ENCODE peak calls at places on chromosomes 16 and 17, in four cellular contexts. M, X, Q and B are unnamed samples.

GRCh38 chr17:39752241-39752831 is 14.6 kb downstream of the GRB7 start:
- DNase-seq in M (no peak), X (no peak), Q (no peak), B (no peak)

GRCh38 chr17:77959926-77960521 is 1.5 kb downstream of the TNRC6C start:
- DNase-seq in M (no peak), X (no peak), Q (no peak), B (no peak)

GRCh38 chr17:9116311-9116820 is 95.1 kb downstream of the NTN1 start:
- DNase-seq in M (no peak), X (no peak), Q (no peak), B (no peak)

GRCh38 chr16:84482001-84482891 is 22.2 kb downstream of the MEAK7 start:
- DNase-seq in M (no peak), X (no peak), Q (no peak), B (peak; percentile 67)

GRCh38 chr17:57938061-57938502 is 17.1 kb downstream of the CUEDC1 start:
- DNase-seq in M (no peak), X (no peak), Q (no peak), B (no peak)

GRCh38 chr17:83083368-83084201 is 4.2 kb downstream of the METRNL start:
- DNase-seq in M (no peak), X (no peak), Q (no peak), B (no peak)

GRCh38 chr17:39739885-39740356 is 2.2 kb downstream of the GRB7 start:
- DNase-seq in M (no peak), X (no peak), Q (no peak), B (no peak)

GRCh38 chr16:84303023-84303422 is 8.3 kb downstream of the WFDC1 start:
- DNase-seq in M (no peak), X (peak; percentile 76), Q (no peak), B (no peak)

GRCh38 chr17:72222971-72223370 is 102.2 kb downstream of the SOX9 start:
- DNase-seq in M (no peak), X (no peak), Q (no peak), B (no peak)

GRCh38 chr16:47461598-47462266 is 601 bp downstream of the PHKB start:
- DNase-seq in M (peak; percentile 19), X (no peak), Q (peak; percentile 86), B (no peak)

GRCh38 chr17:43359469-43360105 is 39.2 kb upstream of the ARL4D start:
- DNase-seq in M (no peak), X (peak; percentile 63), Q (no peak), B (no peak)

GRCh38 chr17:27657620-27658019 is 26.6 kb downstream of the LGALS9 start:
- DNase-seq in M (no peak), X (no peak), Q (no peak), B (no peak)

GRCh38 chr16:35908152-35908551 is 2448.7 kb downstream of the TP53TG3F start:
- DNase-seq in M (no peak), X (no peak), Q (no peak), B (peak; percentile 20)

GRCh38 chr16:35910409-35910808 is 2451.0 kb downstream of the TP53TG3F start:
- DNase-seq in M (no peak), X (no peak), Q (no peak), B (no peak)

GRCh38 chr16:35906440-35906839 is 2447.0 kb downstream of the TP53TG3F start:
- DNase-seq in M (no peak), X (no peak), Q (no peak), B (no peak)

GRCh38 chr16:35909351-35909954 is 2450.0 kb downstream of the TP53TG3F start:
- DNase-seq in M (no peak), X (no peak), Q (no peak), B (no peak)

DNA sequence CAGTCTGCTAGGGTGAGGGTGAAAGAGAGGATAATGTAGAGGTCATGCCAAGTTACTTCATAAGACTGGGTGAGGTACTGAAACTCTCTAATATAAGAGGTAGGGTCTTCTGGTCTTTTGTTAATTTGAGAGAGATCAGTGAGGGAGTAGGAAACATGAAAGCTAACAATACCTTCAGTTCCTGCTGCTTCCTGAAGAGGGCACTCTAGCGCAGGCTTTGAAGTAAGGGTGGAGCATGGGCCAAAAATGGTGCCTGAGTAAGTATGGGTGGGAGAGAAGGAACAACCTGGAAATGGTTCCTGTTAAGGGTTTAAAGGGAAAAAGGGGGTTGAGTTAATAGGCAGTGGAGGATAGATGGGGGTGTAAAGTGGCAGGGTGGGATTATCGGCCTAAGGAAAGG is 2449.5 kb downstream of the TP53TG3F start:
- DNase-seq in M (no peak), X (no peak), Q (no peak), B (no peak)
- TF ChIP-seq CTCF in M (no peak), X (no peak), Q (peak; percentile 10), B (no peak)

DNA sequence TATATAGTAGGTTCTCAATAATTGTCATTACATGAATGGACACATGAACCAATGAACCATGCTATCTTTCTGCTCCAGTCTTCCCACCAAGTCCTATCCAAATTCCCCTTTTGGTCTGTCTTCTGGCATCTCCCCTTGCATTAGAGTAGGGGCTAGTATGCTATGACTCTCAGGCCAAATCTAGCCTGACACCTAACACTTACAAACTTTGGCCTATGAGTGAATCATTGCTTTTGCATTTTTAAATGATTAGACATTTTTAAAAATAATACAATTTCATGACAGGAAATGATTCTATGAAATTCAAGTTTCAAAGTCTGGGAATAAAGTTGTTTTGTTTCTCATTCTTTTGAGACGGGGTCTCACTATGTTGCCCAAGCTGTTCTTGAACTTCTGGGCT is 102.5 kb upstream of the MAF start:
- DNase-seq in M (no peak), X (no peak), Q (no peak), B (no peak)
- TF ChIP-seq CTCF in M (no peak), X (no peak), Q (no peak), B (no peak)

GRCh38 chr17:81909966-81910839 is 996 bp downstream of the PCYT2 start:
- DNase-seq in M (no peak), X (no peak), Q (no peak), B (no peak)

GRCh38 chr17:81912441-81913309 is 1.5 kb upstream of the PCYT2 start:
- DNase-seq in M (no peak), X (no peak), Q (no peak), B (no peak)

GRCh38 chr17:81911969-81912368 is 770 bp upstream of the PCYT2 start:
- DNase-seq in M (no peak), X (no peak), Q (no peak), B (no peak)

GRCh38 chr17:81910840-81911276 is 341 bp downstream of the PCYT2 start:
- DNase-seq in M (no peak), X (no peak), Q (no peak), B (no peak)

GRCh38 chr17:81911277-81911961 is at the start of gene PCYT2:
- DNase-seq in M (peak; percentile 77), X (peak; percentile 92), Q (peak; percentile 94), B (peak; percentile 95)
- TF ChIP-seq CTCF in M (no peak), X (no peak), Q (peak; percentile 5), B (peak; percentile 29)

DNA sequence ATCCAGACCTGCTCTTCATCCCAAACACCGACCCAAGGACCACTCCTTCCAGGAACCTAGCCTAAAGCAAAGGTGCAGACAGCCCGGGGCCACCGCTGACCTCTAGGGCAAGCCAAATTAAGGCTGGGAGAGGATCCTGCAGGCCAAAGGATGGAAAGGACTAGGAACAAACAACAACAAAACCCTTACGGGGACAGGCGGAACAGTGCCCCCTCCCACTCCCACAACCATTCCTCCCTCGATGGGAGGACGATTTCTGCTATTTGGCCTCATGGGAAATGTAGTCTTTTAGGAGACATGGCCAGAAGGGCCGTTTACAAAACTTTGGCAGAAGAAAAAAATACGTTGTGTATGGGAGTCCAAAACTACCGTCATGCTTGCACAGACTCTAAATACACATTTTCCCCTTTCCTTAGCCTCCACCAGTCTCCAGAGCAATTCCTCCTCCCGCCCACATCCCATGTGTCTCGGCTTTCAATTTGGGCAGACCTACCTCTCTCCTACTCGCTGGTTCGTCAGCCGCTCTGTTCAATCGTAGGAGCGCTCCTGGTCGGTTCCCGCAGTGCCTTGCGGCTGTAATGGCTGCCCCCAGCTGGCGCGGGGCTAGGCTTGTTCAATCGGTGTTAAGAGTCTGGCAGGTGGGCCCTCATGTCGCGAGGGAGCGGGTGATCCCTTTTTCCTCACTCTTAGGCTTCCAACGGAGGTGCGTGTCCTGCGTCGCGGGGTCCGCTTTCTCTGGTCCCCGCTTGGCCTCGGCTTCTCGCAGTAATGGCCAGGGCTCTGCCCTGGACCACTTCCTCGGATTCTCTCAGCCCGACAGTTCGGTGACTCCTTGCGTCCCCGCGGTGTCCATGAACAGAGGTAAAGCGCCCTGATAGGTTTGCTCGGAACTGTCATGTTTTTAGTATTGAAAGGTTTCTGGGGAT is at the start of gene ERAL1:
- DNase-seq in M (peak; percentile 79), X (peak; percentile 89), Q (peak; percentile 90), B (peak; percentile 82)
- TF ChIP-seq CTCF in M (no peak), X (no peak), Q (no peak), B (peak; percentile 29)

DNA sequence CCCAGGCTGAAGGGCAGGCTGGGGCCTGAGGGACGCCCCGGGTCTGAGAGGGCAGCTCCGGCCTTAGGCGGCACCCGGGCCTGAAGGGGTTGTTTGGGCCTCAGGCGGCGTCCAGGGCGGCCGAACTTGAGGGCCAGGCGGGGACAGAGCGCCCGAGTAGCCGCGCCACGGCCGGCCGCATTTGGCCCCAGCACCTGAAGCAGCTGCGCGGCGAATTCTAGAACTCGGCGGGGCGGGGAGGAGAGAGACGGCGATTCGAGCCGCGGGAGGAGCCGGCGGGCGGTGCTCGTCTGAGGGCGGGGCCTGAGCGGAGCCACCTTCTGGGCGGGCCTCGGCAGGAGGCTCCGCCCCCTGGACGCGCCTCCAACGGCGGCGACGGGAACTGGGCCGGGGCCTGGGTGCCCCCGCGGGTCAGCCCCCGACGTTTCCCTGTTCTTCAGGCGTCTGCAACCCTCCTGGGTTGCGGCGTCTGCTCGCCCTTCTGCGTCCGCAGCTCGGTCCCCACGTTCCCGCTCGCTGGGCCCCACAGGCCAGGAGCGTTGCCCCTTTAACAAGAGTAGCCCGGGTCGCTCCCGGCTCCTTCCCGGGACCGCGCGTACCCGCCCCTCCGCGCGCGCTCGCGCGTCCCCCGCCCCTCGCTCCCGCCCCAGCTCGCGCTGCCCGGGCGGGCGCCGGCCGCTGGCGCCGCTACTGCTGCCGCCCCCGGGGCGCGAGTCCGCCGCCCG is at the start of the genes INCA1 and KIF1C:
- DNase-seq in M (peak; percentile 81), X (peak; percentile 95), Q (peak; percentile 95), B (peak; percentile 93)
- TF ChIP-seq CTCF in M (peak; percentile 85), X (no peak), Q (no peak), B (peak; percentile 45)